ENCODE peak calls at places on chromosomes 3 and 15, in eight cellular contexts. One of them, this sample, is unnamed.

GRCh38 chr3:87320748-87321634 is 44.6 kb upstream of the POU1F1 start:
- DNase-seq in cardiac fibroblast: no peak
- DNase-seq in BE2C: no peak
- DNase-seq in activated CD4-positive, alpha-beta T cell treated with anti-CD3 and anti-CD28 coated beads for 24 hours: no peak
- DNase-seq in tibial nerve: no peak
- DNase-seq in kidney epithelial cell: no peak
- DNase-seq in stimulated activated CD8-positive, alpha-beta memory T cell treated with anti-CD3 and anti-CD28 coated beads, Interleukin-15, amount 100 ng/mL, for 24 hours: no peak
- DNase-seq in gastrocnemius medialis: no peak
- DNase-seq in this sample: no peak

GRCh38 chr15:89781055-89781454 is 4.9 kb downstream of the MESP2 start:
- DNase-seq in cardiac fibroblast: no peak
- DNase-seq in BE2C: no peak
- DNase-seq in activated CD4-positive, alpha-beta T cell treated with anti-CD3 and anti-CD28 coated beads for 24 hours: no peak
- DNase-seq in tibial nerve: no peak
- DNase-seq in kidney epithelial cell: no peak
- DNase-seq in stimulated activated CD8-positive, alpha-beta memory T cell treated with anti-CD3 and anti-CD28 coated beads, Interleukin-15, amount 100 ng/mL, for 24 hours: no peak
- DNase-seq in gastrocnemius medialis: no peak
- DNase-seq in this sample: no peak

GRCh38 chr3:141878812-141879211 is 2.4 kb downstream of the ATP1B3 start:
- DNase-seq in cardiac fibroblast: peak; percentile 52
- DNase-seq in BE2C: peak; percentile 24
- DNase-seq in activated CD4-positive, alpha-beta T cell treated with anti-CD3 and anti-CD28 coated beads for 24 hours: no peak
- DNase-seq in tibial nerve: no peak
- DNase-seq in kidney epithelial cell: no peak
- DNase-seq in stimulated activated CD8-positive, alpha-beta memory T cell treated with anti-CD3 and anti-CD28 coated beads, Interleukin-15, amount 100 ng/mL, for 24 hours: no peak
- DNase-seq in gastrocnemius medialis: no peak
- DNase-seq in this sample: no peak

GRCh38 chr3:69948246-69948862 is 51.2 kb upstream of the SAMMSON start:
- DNase-seq in cardiac fibroblast: peak; percentile 70
- DNase-seq in BE2C: no peak
- DNase-seq in activated CD4-positive, alpha-beta T cell treated with anti-CD3 and anti-CD28 coated beads for 24 hours: no peak
- DNase-seq in tibial nerve: no peak
- DNase-seq in kidney epithelial cell: peak; percentile 14
- DNase-seq in stimulated activated CD8-positive, alpha-beta memory T cell treated with anti-CD3 and anti-CD28 coated beads, Interleukin-15, amount 100 ng/mL, for 24 hours: no peak
- DNase-seq in gastrocnemius medialis: no peak
- DNase-seq in this sample: no peak

GRCh38 chr15:54789377-54789776 is 407.4 kb downstream of the RSL24D1 start:
- DNase-seq in cardiac fibroblast: no peak
- DNase-seq in BE2C: no peak
- DNase-seq in activated CD4-positive, alpha-beta T cell treated with anti-CD3 and anti-CD28 coated beads for 24 hours: no peak
- DNase-seq in tibial nerve: no peak
- DNase-seq in kidney epithelial cell: no peak
- DNase-seq in stimulated activated CD8-positive, alpha-beta memory T cell treated with anti-CD3 and anti-CD28 coated beads, Interleukin-15, amount 100 ng/mL, for 24 hours: no peak
- DNase-seq in gastrocnemius medialis: no peak
- DNase-seq in this sample: no peak

GRCh38 chr3:14605744-14606143 is 45.8 kb upstream of the CCDC174 start:
- DNase-seq in cardiac fibroblast: no peak
- DNase-seq in BE2C: no peak
- DNase-seq in activated CD4-positive, alpha-beta T cell treated with anti-CD3 and anti-CD28 coated beads for 24 hours: no peak
- DNase-seq in tibial nerve: no peak
- DNase-seq in kidney epithelial cell: no peak
- DNase-seq in stimulated activated CD8-positive, alpha-beta memory T cell treated with anti-CD3 and anti-CD28 coated beads, Interleukin-15, amount 100 ng/mL, for 24 hours: no peak
- DNase-seq in gastrocnemius medialis: no peak
- DNase-seq in this sample: no peak

GRCh38 chr3:158845748-158846350 is 44.0 kb downstream of the MFSD1 start:
- DNase-seq in cardiac fibroblast: peak; percentile 45
- DNase-seq in BE2C: peak; percentile 22
- DNase-seq in activated CD4-positive, alpha-beta T cell treated with anti-CD3 and anti-CD28 coated beads for 24 hours: peak; percentile 7
- DNase-seq in tibial nerve: no peak
- DNase-seq in kidney epithelial cell: no peak
- DNase-seq in stimulated activated CD8-positive, alpha-beta memory T cell treated with anti-CD3 and anti-CD28 coated beads, Interleukin-15, amount 100 ng/mL, for 24 hours: no peak
- DNase-seq in gastrocnemius medialis: no peak
- DNase-seq in this sample: peak; percentile 32

GRCh38 chr3:195119461-195120198 is 151.3 kb downstream of the XXYLT1 start:
- DNase-seq in cardiac fibroblast: peak; percentile 97
- DNase-seq in BE2C: no peak
- DNase-seq in activated CD4-positive, alpha-beta T cell treated with anti-CD3 and anti-CD28 coated beads for 24 hours: no peak
- DNase-seq in tibial nerve: no peak
- DNase-seq in kidney epithelial cell: peak; percentile 49
- DNase-seq in stimulated activated CD8-positive, alpha-beta memory T cell treated with anti-CD3 and anti-CD28 coated beads, Interleukin-15, amount 100 ng/mL, for 24 hours: no peak
- DNase-seq in gastrocnemius medialis: no peak
- DNase-seq in this sample: no peak

GRCh38 chr3:18717588-18717987 is 292.4 kb upstream of the SATB1 start:
- DNase-seq in cardiac fibroblast: no peak
- DNase-seq in BE2C: no peak
- DNase-seq in activated CD4-positive, alpha-beta T cell treated with anti-CD3 and anti-CD28 coated beads for 24 hours: no peak
- DNase-seq in tibial nerve: no peak
- DNase-seq in kidney epithelial cell: no peak
- DNase-seq in stimulated activated CD8-positive, alpha-beta memory T cell treated with anti-CD3 and anti-CD28 coated beads, Interleukin-15, amount 100 ng/mL, for 24 hours: no peak
- DNase-seq in gastrocnemius medialis: no peak
- DNase-seq in this sample: no peak

GRCh38 chr15:42035362-42035761 is 14.5 kb upstream of the PLA2G4E start:
- DNase-seq in cardiac fibroblast: peak; percentile 54
- DNase-seq in BE2C: no peak
- DNase-seq in activated CD4-positive, alpha-beta T cell treated with anti-CD3 and anti-CD28 coated beads for 24 hours: no peak
- DNase-seq in tibial nerve: no peak
- DNase-seq in kidney epithelial cell: no peak
- DNase-seq in stimulated activated CD8-positive, alpha-beta memory T cell treated with anti-CD3 and anti-CD28 coated beads, Interleukin-15, amount 100 ng/mL, for 24 hours: no peak
- DNase-seq in gastrocnemius medialis: no peak
- DNase-seq in this sample: peak; percentile 44

GRCh38 chr3:146469206-146470017 is at the start of gene PLSCR2:
- DNase-seq in cardiac fibroblast: peak; percentile 24
- DNase-seq in BE2C: no peak
- DNase-seq in activated CD4-positive, alpha-beta T cell treated with anti-CD3 and anti-CD28 coated beads for 24 hours: peak; percentile 53
- DNase-seq in tibial nerve: peak; percentile 51
- DNase-seq in kidney epithelial cell: peak; percentile 4
- DNase-seq in stimulated activated CD8-positive, alpha-beta memory T cell treated with anti-CD3 and anti-CD28 coated beads, Interleukin-15, amount 100 ng/mL, for 24 hours: peak; percentile 27
- DNase-seq in gastrocnemius medialis: peak; percentile 35
- DNase-seq in this sample: peak; percentile 44

GRCh38 chr3:192253138-192253537 is 474.2 kb downstream of the FGF12 start:
- DNase-seq in cardiac fibroblast: peak; percentile 24
- DNase-seq in BE2C: no peak
- DNase-seq in activated CD4-positive, alpha-beta T cell treated with anti-CD3 and anti-CD28 coated beads for 24 hours: no peak
- DNase-seq in tibial nerve: no peak
- DNase-seq in kidney epithelial cell: no peak
- DNase-seq in stimulated activated CD8-positive, alpha-beta memory T cell treated with anti-CD3 and anti-CD28 coated beads, Interleukin-15, amount 100 ng/mL, for 24 hours: no peak
- DNase-seq in gastrocnemius medialis: no peak
- DNase-seq in this sample: no peak

GRCh38 chr3:25433868-25434267 is 5.8 kb downstream of the RARB start:
- DNase-seq in cardiac fibroblast: peak; percentile 57
- DNase-seq in BE2C: peak; percentile 4
- DNase-seq in activated CD4-positive, alpha-beta T cell treated with anti-CD3 and anti-CD28 coated beads for 24 hours: no peak
- DNase-seq in tibial nerve: no peak
- DNase-seq in kidney epithelial cell: no peak
- DNase-seq in stimulated activated CD8-positive, alpha-beta memory T cell treated with anti-CD3 and anti-CD28 coated beads, Interleukin-15, amount 100 ng/mL, for 24 hours: no peak
- DNase-seq in gastrocnemius medialis: no peak
- DNase-seq in this sample: no peak

GRCh38 chr15:48794697-48795134 is 16.2 kb downstream of the CEP152 start:
- DNase-seq in cardiac fibroblast: peak; percentile 60
- DNase-seq in BE2C: no peak
- DNase-seq in activated CD4-positive, alpha-beta T cell treated with anti-CD3 and anti-CD28 coated beads for 24 hours: no peak
- DNase-seq in tibial nerve: no peak
- DNase-seq in kidney epithelial cell: no peak
- DNase-seq in stimulated activated CD8-positive, alpha-beta memory T cell treated with anti-CD3 and anti-CD28 coated beads, Interleukin-15, amount 100 ng/mL, for 24 hours: no peak
- DNase-seq in gastrocnemius medialis: no peak
- DNase-seq in this sample: no peak

GRCh38 chr3:140397847-140398246 is 280.0 kb upstream of the TRIM42 start:
- DNase-seq in cardiac fibroblast: no peak
- DNase-seq in BE2C: no peak
- DNase-seq in activated CD4-positive, alpha-beta T cell treated with anti-CD3 and anti-CD28 coated beads for 24 hours: no peak
- DNase-seq in tibial nerve: no peak
- DNase-seq in kidney epithelial cell: no peak
- DNase-seq in stimulated activated CD8-positive, alpha-beta memory T cell treated with anti-CD3 and anti-CD28 coated beads, Interleukin-15, amount 100 ng/mL, for 24 hours: no peak
- DNase-seq in gastrocnemius medialis: no peak
- DNase-seq in this sample: no peak

GRCh38 chr3:39639344-39640236 is 169.8 kb upstream of the MYRIP start:
- DNase-seq in cardiac fibroblast: peak; percentile 96
- DNase-seq in BE2C: peak; percentile 45
- DNase-seq in activated CD4-positive, alpha-beta T cell treated with anti-CD3 and anti-CD28 coated beads for 24 hours: no peak
- DNase-seq in tibial nerve: no peak
- DNase-seq in kidney epithelial cell: peak; percentile 93
- DNase-seq in stimulated activated CD8-positive, alpha-beta memory T cell treated with anti-CD3 and anti-CD28 coated beads, Interleukin-15, amount 100 ng/mL, for 24 hours: no peak
- DNase-seq in gastrocnemius medialis: no peak
- DNase-seq in this sample: no peak

GRCh38 chr3:159346504-159346903 is 544.6 kb downstream of the MFSD1 start:
- DNase-seq in cardiac fibroblast: no peak
- DNase-seq in BE2C: no peak
- DNase-seq in activated CD4-positive, alpha-beta T cell treated with anti-CD3 and anti-CD28 coated beads for 24 hours: no peak
- DNase-seq in tibial nerve: no peak
- DNase-seq in kidney epithelial cell: no peak
- DNase-seq in stimulated activated CD8-positive, alpha-beta memory T cell treated with anti-CD3 and anti-CD28 coated beads, Interleukin-15, amount 100 ng/mL, for 24 hours: no peak
- DNase-seq in gastrocnemius medialis: no peak
- DNase-seq in this sample: no peak

GRCh38 chr15:36478561-36478960 is 100.9 kb upstream of the CDIN1 start:
- DNase-seq in cardiac fibroblast: no peak
- DNase-seq in BE2C: no peak
- DNase-seq in activated CD4-positive, alpha-beta T cell treated with anti-CD3 and anti-CD28 coated beads for 24 hours: no peak
- DNase-seq in tibial nerve: no peak
- DNase-seq in kidney epithelial cell: no peak
- DNase-seq in stimulated activated CD8-positive, alpha-beta memory T cell treated with anti-CD3 and anti-CD28 coated beads, Interleukin-15, amount 100 ng/mL, for 24 hours: no peak
- DNase-seq in gastrocnemius medialis: no peak
- DNase-seq in this sample: no peak

GRCh38 chr15:92882697-92883642 is 17.2 kb upstream of the CHD2 start:
- DNase-seq in cardiac fibroblast: no peak
- DNase-seq in BE2C: peak; percentile 39
- DNase-seq in activated CD4-positive, alpha-beta T cell treated with anti-CD3 and anti-CD28 coated beads for 24 hours: no peak
- DNase-seq in tibial nerve: no peak
- DNase-seq in kidney epithelial cell: no peak
- DNase-seq in stimulated activated CD8-positive, alpha-beta memory T cell treated with anti-CD3 and anti-CD28 coated beads, Interleukin-15, amount 100 ng/mL, for 24 hours: no peak
- DNase-seq in gastrocnemius medialis: peak; percentile 39
- DNase-seq in this sample: no peak

GRCh38 chr3:139617656-139618268 is 60.0 kb downstream of the NMNAT3 start:
- DNase-seq in cardiac fibroblast: no peak
- DNase-seq in BE2C: no peak
- DNase-seq in activated CD4-positive, alpha-beta T cell treated with anti-CD3 and anti-CD28 coated beads for 24 hours: no peak
- DNase-seq in tibial nerve: no peak
- DNase-seq in kidney epithelial cell: no peak
- DNase-seq in stimulated activated CD8-positive, alpha-beta memory T cell treated with anti-CD3 and anti-CD28 coated beads, Interleukin-15, amount 100 ng/mL, for 24 hours: no peak
- DNase-seq in gastrocnemius medialis: no peak
- DNase-seq in this sample: no peak

GRCh38 chr15:70264014-70264492 is 166.3 kb upstream of the TLE3 start:
- DNase-seq in cardiac fibroblast: peak; percentile 38
- DNase-seq in BE2C: peak; percentile 84
- DNase-seq in activated CD4-positive, alpha-beta T cell treated with anti-CD3 and anti-CD28 coated beads for 24 hours: no peak
- DNase-seq in tibial nerve: no peak
- DNase-seq in kidney epithelial cell: peak; percentile 77
- DNase-seq in stimulated activated CD8-positive, alpha-beta memory T cell treated with anti-CD3 and anti-CD28 coated beads, Interleukin-15, amount 100 ng/mL, for 24 hours: no peak
- DNase-seq in gastrocnemius medialis: no peak
- DNase-seq in this sample: no peak

GRCh38 chr3:107545680-107546120 is 22.9 kb downstream of the BBX start:
- DNase-seq in cardiac fibroblast: peak; percentile 28
- DNase-seq in BE2C: no peak
- DNase-seq in activated CD4-positive, alpha-beta T cell treated with anti-CD3 and anti-CD28 coated beads for 24 hours: no peak
- DNase-seq in tibial nerve: no peak
- DNase-seq in kidney epithelial cell: no peak
- DNase-seq in stimulated activated CD8-positive, alpha-beta memory T cell treated with anti-CD3 and anti-CD28 coated beads, Interleukin-15, amount 100 ng/mL, for 24 hours: no peak
- DNase-seq in gastrocnemius medialis: no peak
- DNase-seq in this sample: no peak

GRCh38 chr3:43080726-43081568 is 24.9 kb downstream of the POMGNT2 start:
- DNase-seq in cardiac fibroblast: no peak
- DNase-seq in BE2C: no peak
- DNase-seq in activated CD4-positive, alpha-beta T cell treated with anti-CD3 and anti-CD28 coated beads for 24 hours: no peak
- DNase-seq in tibial nerve: no peak
- DNase-seq in kidney epithelial cell: no peak
- DNase-seq in stimulated activated CD8-positive, alpha-beta memory T cell treated with anti-CD3 and anti-CD28 coated beads, Interleukin-15, amount 100 ng/mL, for 24 hours: no peak
- DNase-seq in gastrocnemius medialis: no peak
- DNase-seq in this sample: no peak

GRCh38 chr3:183502782-183503181 is 52.7 kb downstream of the KLHL6 start:
- DNase-seq in cardiac fibroblast: peak; percentile 41
- DNase-seq in BE2C: peak; percentile 38
- DNase-seq in activated CD4-positive, alpha-beta T cell treated with anti-CD3 and anti-CD28 coated beads for 24 hours: no peak
- DNase-seq in tibial nerve: no peak
- DNase-seq in kidney epithelial cell: no peak
- DNase-seq in stimulated activated CD8-positive, alpha-beta memory T cell treated with anti-CD3 and anti-CD28 coated beads, Interleukin-15, amount 100 ng/mL, for 24 hours: no peak
- DNase-seq in gastrocnemius medialis: peak; percentile 41
- DNase-seq in this sample: no peak

GRCh38 chr3:157662171-157662570 is 159.0 kb upstream of the VEPH1 start:
- DNase-seq in cardiac fibroblast: no peak
- DNase-seq in BE2C: no peak
- DNase-seq in activated CD4-positive, alpha-beta T cell treated with anti-CD3 and anti-CD28 coated beads for 24 hours: no peak
- DNase-seq in tibial nerve: no peak
- DNase-seq in kidney epithelial cell: no peak
- DNase-seq in stimulated activated CD8-positive, alpha-beta memory T cell treated with anti-CD3 and anti-CD28 coated beads, Interleukin-15, amount 100 ng/mL, for 24 hours: no peak
- DNase-seq in gastrocnemius medialis: no peak
- DNase-seq in this sample: no peak

GRCh38 chr3:54900954-54901591 is 26.8 kb downstream of the LRTM1 start:
- DNase-seq in cardiac fibroblast: peak; percentile 42
- DNase-seq in BE2C: no peak
- DNase-seq in activated CD4-positive, alpha-beta T cell treated with anti-CD3 and anti-CD28 coated beads for 24 hours: no peak
- DNase-seq in tibial nerve: no peak
- DNase-seq in kidney epithelial cell: no peak
- DNase-seq in stimulated activated CD8-positive, alpha-beta memory T cell treated with anti-CD3 and anti-CD28 coated beads, Interleukin-15, amount 100 ng/mL, for 24 hours: no peak
- DNase-seq in gastrocnemius medialis: peak; percentile 60
- DNase-seq in this sample: no peak

GRCh38 chr3:3589715-3590130 is 209.5 kb upstream of the LRRN1 start:
- DNase-seq in cardiac fibroblast: no peak
- DNase-seq in BE2C: no peak
- DNase-seq in activated CD4-positive, alpha-beta T cell treated with anti-CD3 and anti-CD28 coated beads for 24 hours: no peak
- DNase-seq in tibial nerve: no peak
- DNase-seq in kidney epithelial cell: no peak
- DNase-seq in stimulated activated CD8-positive, alpha-beta memory T cell treated with anti-CD3 and anti-CD28 coated beads, Interleukin-15, amount 100 ng/mL, for 24 hours: no peak
- DNase-seq in gastrocnemius medialis: no peak
- DNase-seq in this sample: no peak

GRCh38 chr3:54954019-54954418 is 26.2 kb upstream of the LRTM1 start:
- DNase-seq in cardiac fibroblast: peak; percentile 77
- DNase-seq in BE2C: no peak
- DNase-seq in activated CD4-positive, alpha-beta T cell treated with anti-CD3 and anti-CD28 coated beads for 24 hours: no peak
- DNase-seq in tibial nerve: no peak
- DNase-seq in kidney epithelial cell: peak; percentile 65
- DNase-seq in stimulated activated CD8-positive, alpha-beta memory T cell treated with anti-CD3 and anti-CD28 coated beads, Interleukin-15, amount 100 ng/mL, for 24 hours: no peak
- DNase-seq in gastrocnemius medialis: peak; percentile 56
- DNase-seq in this sample: no peak

GRCh38 chr3:49790626-49791411 is 4.5 kb upstream of the IP6K1 start:
- DNase-seq in cardiac fibroblast: no peak
- DNase-seq in BE2C: peak; percentile 52
- DNase-seq in activated CD4-positive, alpha-beta T cell treated with anti-CD3 and anti-CD28 coated beads for 24 hours: no peak
- DNase-seq in tibial nerve: no peak
- DNase-seq in kidney epithelial cell: no peak
- DNase-seq in stimulated activated CD8-positive, alpha-beta memory T cell treated with anti-CD3 and anti-CD28 coated beads, Interleukin-15, amount 100 ng/mL, for 24 hours: no peak
- DNase-seq in gastrocnemius medialis: no peak
- DNase-seq in this sample: no peak

GRCh38 chr15:101105059-101105851 is 146.6 kb downstream of the CHSY1 start:
- DNase-seq in cardiac fibroblast: no peak
- DNase-seq in BE2C: no peak
- DNase-seq in activated CD4-positive, alpha-beta T cell treated with anti-CD3 and anti-CD28 coated beads for 24 hours: no peak
- DNase-seq in tibial nerve: no peak
- DNase-seq in kidney epithelial cell: no peak
- DNase-seq in stimulated activated CD8-positive, alpha-beta memory T cell treated with anti-CD3 and anti-CD28 coated beads, Interleukin-15, amount 100 ng/mL, for 24 hours: no peak
- DNase-seq in gastrocnemius medialis: no peak
- DNase-seq in this sample: no peak

GRCh38 chr15:25176616-25176923 is 221.8 kb downstream of the SNRPN start:
- DNase-seq in cardiac fibroblast: no peak
- DNase-seq in BE2C: no peak
- DNase-seq in activated CD4-positive, alpha-beta T cell treated with anti-CD3 and anti-CD28 coated beads for 24 hours: no peak
- DNase-seq in tibial nerve: no peak
- DNase-seq in kidney epithelial cell: no peak
- DNase-seq in stimulated activated CD8-positive, alpha-beta memory T cell treated with anti-CD3 and anti-CD28 coated beads, Interleukin-15, amount 100 ng/mL, for 24 hours: no peak
- DNase-seq in gastrocnemius medialis: no peak
- DNase-seq in this sample: no peak

GRCh38 chr3:74532446-74532845 is 82.0 kb downstream of the CNTN3 start:
- DNase-seq in cardiac fibroblast: peak; percentile 96
- DNase-seq in BE2C: no peak
- DNase-seq in activated CD4-positive, alpha-beta T cell treated with anti-CD3 and anti-CD28 coated beads for 24 hours: no peak
- DNase-seq in tibial nerve: no peak
- DNase-seq in kidney epithelial cell: peak; percentile 41
- DNase-seq in stimulated activated CD8-positive, alpha-beta memory T cell treated with anti-CD3 and anti-CD28 coated beads, Interleukin-15, amount 100 ng/mL, for 24 hours: no peak
- DNase-seq in gastrocnemius medialis: peak; percentile 15
- DNase-seq in this sample: no peak

GRCh38 chr15:53759333-53759975 is at the start of gene WDR72:
- DNase-seq in cardiac fibroblast: no peak
- DNase-seq in BE2C: peak; percentile 11
- DNase-seq in activated CD4-positive, alpha-beta T cell treated with anti-CD3 and anti-CD28 coated beads for 24 hours: no peak
- DNase-seq in tibial nerve: no peak
- DNase-seq in kidney epithelial cell: no peak
- DNase-seq in stimulated activated CD8-positive, alpha-beta memory T cell treated with anti-CD3 and anti-CD28 coated beads, Interleukin-15, amount 100 ng/mL, for 24 hours: no peak
- DNase-seq in gastrocnemius medialis: no peak
- DNase-seq in this sample: no peak

GRCh38 chr3:24475945-24476344 is 18.7 kb downstream of the THRB start:
- DNase-seq in cardiac fibroblast: no peak
- DNase-seq in BE2C: no peak
- DNase-seq in activated CD4-positive, alpha-beta T cell treated with anti-CD3 and anti-CD28 coated beads for 24 hours: no peak
- DNase-seq in tibial nerve: no peak
- DNase-seq in kidney epithelial cell: no peak
- DNase-seq in stimulated activated CD8-positive, alpha-beta memory T cell treated with anti-CD3 and anti-CD28 coated beads, Interleukin-15, amount 100 ng/mL, for 24 hours: no peak
- DNase-seq in gastrocnemius medialis: peak; percentile 56
- DNase-seq in this sample: no peak